ENCODE peak calls at places on chromosome 13, in five cellular contexts. One of them, this sample, is unnamed.

GRCh38 chr13:83088858-83089257 is 793.4 kb downstream of the SLITRK1 start:
- DNase-seq in CD8-positive, alpha-beta T cell: no peak
- DNase-seq in AG04449: no peak
- DNase-seq in heart left ventricle: no peak
- DNase-seq in mammary epithelial cell: no peak
- DNase-seq in this sample: no peak

GRCh38 chr13:93262729-93263128 is 36.1 kb downstream of the GPC6 start:
- DNase-seq in CD8-positive, alpha-beta T cell: no peak
- DNase-seq in AG04449: no peak
- DNase-seq in heart left ventricle: no peak
- DNase-seq in mammary epithelial cell: peak
- DNase-seq in this sample: peak

GRCh38 chr13:104810242-104810641 is 1725.2 kb downstream of the EFNB2 start:
- DNase-seq in CD8-positive, alpha-beta T cell: no peak
- DNase-seq in AG04449: no peak
- DNase-seq in heart left ventricle: no peak
- DNase-seq in mammary epithelial cell: no peak
- DNase-seq in this sample: no peak

GRCh38 chr13:44810067-44810840 is 179.0 kb downstream of the NUFIP1 start:
- DNase-seq in CD8-positive, alpha-beta T cell: no peak
- DNase-seq in AG04449: no peak
- DNase-seq in heart left ventricle: peak
- DNase-seq in mammary epithelial cell: no peak
- DNase-seq in this sample: peak

GRCh38 chr13:111958612-111959395 is 108.1 kb upstream of the SOX1 start:
- DNase-seq in CD8-positive, alpha-beta T cell: no peak
- DNase-seq in AG04449: no peak
- DNase-seq in heart left ventricle: no peak
- DNase-seq in mammary epithelial cell: no peak
- DNase-seq in this sample: no peak

GRCh38 chr13:106617561-106617960 is 49.6 kb upstream of the ARGLU1 start:
- DNase-seq in CD8-positive, alpha-beta T cell: no peak
- DNase-seq in AG04449: no peak
- DNase-seq in heart left ventricle: no peak
- DNase-seq in mammary epithelial cell: peak
- DNase-seq in this sample: peak

GRCh38 chr13:85651440-85651839 is 147.8 kb downstream of the SLITRK6 start:
- DNase-seq in CD8-positive, alpha-beta T cell: no peak
- DNase-seq in AG04449: no peak
- DNase-seq in heart left ventricle: no peak
- DNase-seq in mammary epithelial cell: peak
- DNase-seq in this sample: no peak

GRCh38 chr13:19967619-19968018 is 9.1 kb downstream of the ZMYM2 start:
- DNase-seq in CD8-positive, alpha-beta T cell: no peak
- DNase-seq in AG04449: no peak
- DNase-seq in heart left ventricle: no peak
- DNase-seq in mammary epithelial cell: no peak
- DNase-seq in this sample: no peak

GRCh38 chr13:27483421-27483820 is 33.1 kb upstream of the MTIF3 start:
- DNase-seq in CD8-positive, alpha-beta T cell: no peak
- DNase-seq in AG04449: no peak
- DNase-seq in heart left ventricle: no peak
- DNase-seq in mammary epithelial cell: no peak
- DNase-seq in this sample: no peak

GRCh38 chr13:20873348-20873747 is 29.2 kb downstream of the XPO4 start:
- DNase-seq in CD8-positive, alpha-beta T cell: no peak
- DNase-seq in AG04449: no peak
- DNase-seq in heart left ventricle: no peak
- DNase-seq in mammary epithelial cell: peak
- DNase-seq in this sample: peak

GRCh38 chr13:40187324-40187795 is 479.1 kb downstream of the FOXO1 start:
- DNase-seq in CD8-positive, alpha-beta T cell: peak
- DNase-seq in AG04449: no peak
- DNase-seq in heart left ventricle: no peak
- DNase-seq in mammary epithelial cell: no peak
- DNase-seq in this sample: no peak

GRCh38 chr13:28805193-28805819 is 14.8 kb upstream of the MTUS2 start:
- DNase-seq in CD8-positive, alpha-beta T cell: no peak
- DNase-seq in AG04449: no peak
- DNase-seq in heart left ventricle: no peak
- DNase-seq in mammary epithelial cell: no peak
- DNase-seq in this sample: no peak

GRCh38 chr13:36193151-36193855 is 21.1 kb downstream of the SOHLH2 start:
- DNase-seq in CD8-positive, alpha-beta T cell: no peak
- DNase-seq in AG04449: no peak
- DNase-seq in heart left ventricle: no peak
- DNase-seq in mammary epithelial cell: peak
- DNase-seq in this sample: peak

GRCh38 chr13:33353210-33353609 is 67.7 kb upstream of the STARD13 start:
- DNase-seq in CD8-positive, alpha-beta T cell: no peak
- DNase-seq in AG04449: no peak
- DNase-seq in heart left ventricle: peak
- DNase-seq in mammary epithelial cell: no peak
- DNase-seq in this sample: no peak

GRCh38 chr13:20997301-20998061 is 63.9 kb downstream of the LATS2 start:
- DNase-seq in CD8-positive, alpha-beta T cell: no peak
- DNase-seq in AG04449: peak
- DNase-seq in heart left ventricle: peak
- DNase-seq in mammary epithelial cell: peak
- DNase-seq in this sample: peak

GRCh38 chr13:66803013-66803739 is 427.0 kb downstream of the PCDH9 start:
- DNase-seq in CD8-positive, alpha-beta T cell: no peak
- DNase-seq in AG04449: no peak
- DNase-seq in heart left ventricle: no peak
- DNase-seq in mammary epithelial cell: no peak
- DNase-seq in this sample: no peak

GRCh38 chr13:20340759-20341161 is 108.6 kb upstream of the GJB6 start:
- DNase-seq in CD8-positive, alpha-beta T cell: no peak
- DNase-seq in AG04449: no peak
- DNase-seq in heart left ventricle: no peak
- DNase-seq in mammary epithelial cell: peak
- DNase-seq in this sample: no peak

GRCh38 chr13:46124531-46124966 is 19.7 kb upstream of the CPB2 start:
- DNase-seq in CD8-positive, alpha-beta T cell: no peak
- DNase-seq in AG04449: no peak
- DNase-seq in heart left ventricle: no peak
- DNase-seq in mammary epithelial cell: no peak
- DNase-seq in this sample: no peak

GRCh38 chr13:35349673-35350278 is 126.7 kb downstream of the MAB21L1 start:
- DNase-seq in CD8-positive, alpha-beta T cell: no peak
- DNase-seq in AG04449: no peak
- DNase-seq in heart left ventricle: peak
- DNase-seq in mammary epithelial cell: peak
- DNase-seq in this sample: peak

GRCh38 chr13:102293723-102294122 is 108.1 kb downstream of the FGF14 start:
- DNase-seq in CD8-positive, alpha-beta T cell: no peak
- DNase-seq in AG04449: no peak
- DNase-seq in heart left ventricle: no peak
- DNase-seq in mammary epithelial cell: no peak
- DNase-seq in this sample: no peak

GRCh38 chr13:42164557-42165125 is 107.3 kb upstream of the AKAP11 start:
- DNase-seq in CD8-positive, alpha-beta T cell: no peak
- DNase-seq in AG04449: no peak
- DNase-seq in heart left ventricle: no peak
- DNase-seq in mammary epithelial cell: no peak
- DNase-seq in this sample: no peak

GRCh38 chr13:99208845-99209527 is 8.3 kb downstream of the UBAC2 start:
- DNase-seq in CD8-positive, alpha-beta T cell: no peak
- DNase-seq in AG04449: no peak
- DNase-seq in heart left ventricle: no peak
- DNase-seq in mammary epithelial cell: no peak
- DNase-seq in this sample: no peak
- H3K4me3 ChIP-seq in CD8-positive, alpha-beta T cell: no peak
- H3K4me3 ChIP-seq in AG04449: no peak
- H3K4me3 ChIP-seq in heart left ventricle: no peak
- H3K4me3 ChIP-seq in mammary epithelial cell: no peak
- H3K4me3 ChIP-seq in this sample: no peak

GRCh38 chr13:114155923-114156883 is 22.9 kb upstream of the CFAP97D2 start:
- DNase-seq in CD8-positive, alpha-beta T cell: peak
- DNase-seq in AG04449: no peak
- DNase-seq in heart left ventricle: no peak
- DNase-seq in mammary epithelial cell: no peak
- DNase-seq in this sample: no peak
- H3K4me3 ChIP-seq in CD8-positive, alpha-beta T cell: peak
- H3K4me3 ChIP-seq in AG04449: no peak
- H3K4me3 ChIP-seq in heart left ventricle: no peak
- H3K4me3 ChIP-seq in mammary epithelial cell: no peak
- H3K4me3 ChIP-seq in this sample: no peak

DNA sequence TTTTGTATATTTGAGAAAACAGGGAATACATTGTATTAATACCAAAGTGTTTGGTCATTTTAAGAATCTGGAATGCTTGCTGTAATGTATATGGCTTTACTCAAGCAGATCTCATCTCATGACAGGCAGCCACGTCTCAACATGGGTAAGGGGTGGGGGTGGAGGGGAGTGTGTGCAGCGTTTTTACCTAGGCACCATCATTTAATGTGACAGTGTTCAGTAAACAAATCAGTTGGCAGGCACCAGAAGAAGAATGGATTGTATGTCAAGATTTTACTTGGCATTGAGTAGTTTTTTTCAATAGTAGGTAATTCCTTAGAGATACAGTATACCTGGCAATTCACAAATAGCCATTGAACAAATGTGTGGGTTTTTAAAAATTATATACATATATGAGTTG is 17.2 kb downstream of the KLF5 start:
- DNase-seq in CD8-positive, alpha-beta T cell: no peak
- DNase-seq in AG04449: no peak
- DNase-seq in heart left ventricle: no peak
- DNase-seq in mammary epithelial cell: no peak
- DNase-seq in this sample: no peak
- H3K4me3 ChIP-seq in CD8-positive, alpha-beta T cell: no peak
- H3K4me3 ChIP-seq in AG04449: no peak
- H3K4me3 ChIP-seq in heart left ventricle: no peak
- H3K4me3 ChIP-seq in mammary epithelial cell: no peak
- H3K4me3 ChIP-seq in this sample: no peak

DNA sequence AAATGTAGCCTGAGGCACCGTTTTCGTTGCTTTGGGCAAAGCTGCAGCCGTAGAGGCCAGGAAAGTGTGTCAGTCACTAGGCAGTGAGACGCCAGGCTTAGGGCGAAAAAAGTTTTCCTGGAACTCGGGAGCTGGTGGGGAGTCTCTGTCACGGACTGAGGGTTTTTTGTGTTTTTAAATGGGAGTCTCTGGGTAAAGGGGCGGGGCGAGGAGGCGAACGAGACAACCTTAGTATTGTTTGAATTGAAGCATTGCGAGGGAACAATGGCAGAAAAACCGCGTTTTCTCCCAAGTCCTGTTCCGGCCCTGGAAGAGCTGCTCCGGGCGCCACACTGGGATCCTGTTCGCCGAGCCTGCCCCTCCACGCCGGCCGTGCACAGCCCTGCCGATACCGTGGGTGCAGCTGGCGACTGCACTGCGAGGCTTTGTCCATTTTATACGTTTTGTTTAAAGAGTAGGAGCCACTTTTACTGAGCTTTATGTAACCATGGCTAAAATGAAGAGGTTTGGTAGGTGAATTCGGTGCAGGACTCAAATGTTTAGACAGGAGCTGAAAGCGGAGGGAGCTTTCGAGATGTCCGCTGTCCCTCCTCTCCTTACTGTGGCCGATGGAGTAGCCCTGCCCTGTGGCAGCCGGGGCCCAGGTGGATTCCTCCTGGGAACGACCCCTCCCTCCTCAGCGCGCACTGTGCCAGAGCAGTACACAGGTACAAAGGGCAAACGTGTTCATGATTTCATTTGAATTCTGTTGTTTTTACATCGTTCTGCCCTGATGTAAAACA is 1.5 kb downstream of the COL4A2 start:
- DNase-seq in CD8-positive, alpha-beta T cell: no peak
- DNase-seq in AG04449: no peak
- DNase-seq in heart left ventricle: peak
- DNase-seq in mammary epithelial cell: peak
- DNase-seq in this sample: peak
- H3K4me3 ChIP-seq in CD8-positive, alpha-beta T cell: no peak
- H3K4me3 ChIP-seq in AG04449: peak
- H3K4me3 ChIP-seq in heart left ventricle: peak
- H3K4me3 ChIP-seq in mammary epithelial cell: peak
- H3K4me3 ChIP-seq in this sample: peak

DNA sequence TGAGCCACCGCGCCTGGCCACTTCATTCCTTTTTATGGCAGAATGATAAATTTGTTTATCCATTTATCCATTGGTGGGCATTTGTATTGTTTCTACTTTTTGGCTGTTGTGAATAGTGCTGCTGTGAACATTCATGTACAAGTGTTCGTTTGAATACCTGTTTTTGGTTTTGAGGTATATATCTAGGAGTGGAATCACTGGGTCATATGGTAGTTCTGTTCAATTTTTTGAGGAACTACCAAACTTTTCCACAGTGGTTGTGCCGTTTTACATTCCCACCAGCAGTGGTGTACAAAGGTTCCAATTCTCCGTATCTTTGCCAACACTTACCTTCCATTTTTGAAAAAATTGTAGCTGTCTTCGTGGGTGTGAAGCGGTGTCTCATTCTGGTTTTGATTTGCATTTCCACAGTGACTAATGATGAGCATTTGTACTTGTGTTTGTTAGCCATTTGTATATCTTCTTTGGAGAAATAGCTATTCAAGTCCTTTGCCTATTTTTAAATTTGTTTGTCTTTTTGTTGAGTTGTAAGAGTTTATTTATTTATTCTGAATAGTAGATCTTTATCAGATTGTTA is 55.7 kb downstream of the TM9SF2 start:
- DNase-seq in CD8-positive, alpha-beta T cell: no peak
- DNase-seq in AG04449: no peak
- DNase-seq in heart left ventricle: no peak
- DNase-seq in mammary epithelial cell: no peak
- DNase-seq in this sample: no peak
- H3K4me3 ChIP-seq in CD8-positive, alpha-beta T cell: no peak
- H3K4me3 ChIP-seq in AG04449: no peak
- H3K4me3 ChIP-seq in heart left ventricle: no peak
- H3K4me3 ChIP-seq in mammary epithelial cell: no peak
- H3K4me3 ChIP-seq in this sample: no peak

DNA sequence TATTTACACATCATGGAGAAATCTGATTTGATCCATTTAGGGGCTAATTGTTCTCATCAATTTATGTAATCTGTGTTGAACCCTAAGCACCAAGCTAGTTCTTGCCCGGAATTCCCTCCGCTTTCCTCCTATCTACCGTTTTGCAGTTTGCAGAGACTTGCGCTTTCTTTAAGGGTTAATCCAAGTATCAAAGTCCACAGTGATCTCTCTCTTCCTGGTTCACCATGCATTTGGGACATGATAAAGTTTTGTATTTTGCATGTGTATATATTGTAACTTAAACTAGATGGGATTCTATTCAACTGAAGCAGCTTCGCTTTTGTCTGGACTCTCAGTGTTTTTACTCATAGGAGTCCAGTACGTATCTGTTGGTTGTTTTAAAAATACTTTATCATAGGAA is 13.8 kb upstream of the KLF5 start:
- DNase-seq in CD8-positive, alpha-beta T cell: no peak
- DNase-seq in AG04449: no peak
- DNase-seq in heart left ventricle: no peak
- DNase-seq in mammary epithelial cell: no peak
- DNase-seq in this sample: no peak
- H3K4me3 ChIP-seq in CD8-positive, alpha-beta T cell: no peak
- H3K4me3 ChIP-seq in AG04449: no peak
- H3K4me3 ChIP-seq in heart left ventricle: no peak
- H3K4me3 ChIP-seq in mammary epithelial cell: no peak
- H3K4me3 ChIP-seq in this sample: no peak

This sample was measured in astrocyte of the spinal cord.